ENCODE peak calls at places on chromosome 21, in nine cellular contexts. G is neural progenitor cell, S is IMR-90, O is A549, C is mucosa of descending colon, D is psoas muscle, U is GM12865, J is type B pancreatic cell, P is colonic mucosa. L is an unnamed sample.

GRCh38 chr21:27759091-27759659 is 792.3 kb upstream of the ADAMTS5 start:
- DNase-seq in G (peak), S (no peak), O (no peak), C (peak), D (no peak), U (peak), J (no peak), P (peak), L (no peak)

GRCh38 chr21:39317134-39318090 is 4.0 kb upstream of the BRWD1 start:
- DNase-seq in G (no peak), S (no peak), O (no peak), C (no peak), D (no peak), U (no peak), J (no peak), P (no peak), L (no peak)

GRCh38 chr21:14451520-14451919 is 68.6 kb upstream of the HSPA13 start:
- DNase-seq in G (no peak), S (no peak), O (no peak), C (no peak), D (no peak), U (no peak), J (no peak), P (no peak), L (no peak)

GRCh38 chr21:15257646-15258045 is 192.8 kb upstream of the NRIP1 start:
- DNase-seq in G (no peak), S (no peak), O (no peak), C (no peak), D (no peak), U (no peak), J (no peak), P (no peak), L (no peak)

GRCh38 chr21:15437873-15438272 is 291.9 kb upstream of the USP25 start:
- DNase-seq in G (no peak), S (no peak), O (no peak), C (no peak), D (no peak), U (peak), J (no peak), P (no peak), L (no peak)

GRCh38 chr21:37220433-37220980 is 46.6 kb downstream of the VPS26C start:
- DNase-seq in G (no peak), S (peak), O (peak), C (no peak), D (no peak), U (no peak), J (no peak), P (no peak), L (peak)

GRCh38 chr21:25039461-25040380 is 567.6 kb downstream of the MRPL39 start:
- DNase-seq in G (peak), S (peak), O (no peak), C (no peak), D (no peak), U (peak), J (no peak), P (no peak), L (peak)

GRCh38 chr21:36859744-36860501 is 106.5 kb downstream of the HLCS start:
- DNase-seq in G (no peak), S (peak), O (peak), C (peak), D (peak), U (peak), J (no peak), P (peak), L (peak)

GRCh38 chr21:36395353-36396111 is 10.3 kb downstream of the CHAF1B start:
- DNase-seq in G (no peak), S (no peak), O (no peak), C (no peak), D (peak), U (no peak), J (no peak), P (no peak), L (no peak)

GRCh38 chr21:29613021-29613420 is 314.3 kb downstream of the BACH1 start:
- DNase-seq in G (no peak), S (peak), O (no peak), C (no peak), D (no peak), U (no peak), J (no peak), P (no peak), L (no peak)

GRCh38 chr21:16533692-16534407 is 804.1 kb downstream of the USP25 start:
- DNase-seq in G (no peak), S (no peak), O (no peak), C (no peak), D (no peak), U (no peak), J (no peak), P (no peak), L (no peak)

GRCh38 chr21:14981246-14981645 is 83.6 kb downstream of the NRIP1 start:
- DNase-seq in G (no peak), S (no peak), O (no peak), C (no peak), D (no peak), U (no peak), J (no peak), P (no peak), L (no peak)

GRCh38 chr21:29151937-29152336 is 21.5 kb downstream of the MAP3K7CL start:
- DNase-seq in G (no peak), S (no peak), O (no peak), C (no peak), D (no peak), U (no peak), J (no peak), P (no peak), L (no peak)

DNA sequence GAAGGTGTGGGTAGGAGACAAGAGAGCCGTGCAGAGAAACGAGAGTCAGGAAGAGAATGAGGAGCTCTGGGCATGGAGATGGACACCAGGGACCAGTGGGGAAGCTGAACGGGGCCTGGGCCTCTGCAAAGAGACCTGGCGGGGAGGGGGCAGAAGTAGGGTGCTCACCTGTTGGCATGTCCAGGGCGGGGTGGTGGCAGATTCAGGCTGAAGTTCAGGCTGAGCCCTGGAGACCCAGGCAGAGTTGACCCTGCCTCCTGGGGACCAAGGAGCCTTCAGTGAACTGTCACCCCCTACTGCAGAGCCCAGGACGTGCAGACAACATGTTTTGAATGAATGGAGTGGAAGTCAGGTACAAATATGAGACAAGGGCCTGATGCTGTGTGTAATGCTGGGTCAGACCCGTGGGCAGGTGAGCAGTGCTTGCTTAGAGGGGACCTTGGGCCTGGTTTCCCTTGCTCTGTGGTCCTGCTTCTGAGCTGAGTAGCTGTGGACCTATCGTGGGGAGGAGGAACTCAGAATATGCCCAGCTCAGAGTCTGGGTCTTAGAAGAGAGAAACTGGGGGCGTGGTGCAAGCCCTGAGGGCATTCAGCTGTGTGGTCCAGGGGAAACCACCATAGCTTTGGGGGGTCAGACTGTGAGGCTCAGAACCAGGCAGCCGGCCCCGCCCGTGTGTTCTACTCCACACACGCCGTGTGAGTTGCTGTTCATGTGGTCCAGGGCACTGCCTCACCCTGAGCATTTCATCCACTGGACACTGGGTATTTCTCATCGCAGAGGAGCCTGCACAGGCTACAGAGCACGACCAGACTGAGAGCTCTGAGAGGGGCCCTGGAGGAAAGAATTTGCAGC is 21.3 kb upstream of the UMODL1 start:
- DNase-seq in G (no peak), S (no peak), O (no peak), C (no peak), D (no peak), U (no peak), J (no peak), P (no peak), L (no peak)
- TF ChIP-seq CTCF in G (no peak), S (no peak), O (no peak), C (no peak), D (no peak), U (no peak), J (no peak), P (no peak), L (no peak)

GRCh38 chr21:44800103-44800502 is 1.5 kb downstream of the UBE2G2 start:
- DNase-seq in G (peak), S (peak), O (peak), C (no peak), D (no peak), U (peak), J (no peak), P (peak), L (no peak)
- TF ChIP-seq CTCF in G (peak), S (peak), O (peak), C (peak), D (peak), U (no peak), J (peak), P (peak), L (peak)

DNA sequence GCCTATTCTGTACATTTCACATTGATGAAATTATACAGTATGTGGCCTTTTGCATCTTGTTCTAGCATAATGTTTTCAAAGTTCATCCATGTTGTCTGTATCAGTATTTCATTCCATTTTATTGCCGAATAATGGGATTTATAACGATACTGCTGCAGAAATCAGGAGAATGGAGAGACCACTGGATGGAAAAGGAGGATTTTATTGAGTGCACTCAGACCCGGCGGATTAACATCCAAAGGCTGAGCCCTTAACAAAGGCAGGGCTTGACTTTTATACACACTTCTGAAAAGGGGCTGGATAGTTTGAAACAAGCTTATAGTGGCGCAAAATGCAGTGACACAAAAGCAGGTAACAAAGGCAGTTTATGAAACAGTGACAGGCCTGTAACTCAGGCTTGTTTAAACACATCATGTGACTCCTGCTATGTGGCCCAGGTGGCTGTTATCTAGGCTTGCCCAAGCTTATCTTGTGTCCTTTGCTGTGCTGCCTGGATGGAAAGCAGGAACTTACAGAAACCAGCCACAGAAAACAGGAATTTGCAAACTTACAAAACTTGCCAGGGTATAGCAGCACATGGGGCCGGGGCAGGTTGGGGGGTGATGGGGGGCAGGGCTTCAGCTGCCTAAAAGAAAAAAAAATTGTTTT is 32.8 kb upstream of the KCNJ15 start:
- DNase-seq in G (peak), S (peak), O (peak), C (no peak), D (no peak), U (peak), J (no peak), P (peak), L (no peak)
- TF ChIP-seq CTCF in G (no peak), S (no peak), O (no peak), C (no peak), D (no peak), U (no peak), J (no peak), P (no peak), L (no peak)

DNA sequence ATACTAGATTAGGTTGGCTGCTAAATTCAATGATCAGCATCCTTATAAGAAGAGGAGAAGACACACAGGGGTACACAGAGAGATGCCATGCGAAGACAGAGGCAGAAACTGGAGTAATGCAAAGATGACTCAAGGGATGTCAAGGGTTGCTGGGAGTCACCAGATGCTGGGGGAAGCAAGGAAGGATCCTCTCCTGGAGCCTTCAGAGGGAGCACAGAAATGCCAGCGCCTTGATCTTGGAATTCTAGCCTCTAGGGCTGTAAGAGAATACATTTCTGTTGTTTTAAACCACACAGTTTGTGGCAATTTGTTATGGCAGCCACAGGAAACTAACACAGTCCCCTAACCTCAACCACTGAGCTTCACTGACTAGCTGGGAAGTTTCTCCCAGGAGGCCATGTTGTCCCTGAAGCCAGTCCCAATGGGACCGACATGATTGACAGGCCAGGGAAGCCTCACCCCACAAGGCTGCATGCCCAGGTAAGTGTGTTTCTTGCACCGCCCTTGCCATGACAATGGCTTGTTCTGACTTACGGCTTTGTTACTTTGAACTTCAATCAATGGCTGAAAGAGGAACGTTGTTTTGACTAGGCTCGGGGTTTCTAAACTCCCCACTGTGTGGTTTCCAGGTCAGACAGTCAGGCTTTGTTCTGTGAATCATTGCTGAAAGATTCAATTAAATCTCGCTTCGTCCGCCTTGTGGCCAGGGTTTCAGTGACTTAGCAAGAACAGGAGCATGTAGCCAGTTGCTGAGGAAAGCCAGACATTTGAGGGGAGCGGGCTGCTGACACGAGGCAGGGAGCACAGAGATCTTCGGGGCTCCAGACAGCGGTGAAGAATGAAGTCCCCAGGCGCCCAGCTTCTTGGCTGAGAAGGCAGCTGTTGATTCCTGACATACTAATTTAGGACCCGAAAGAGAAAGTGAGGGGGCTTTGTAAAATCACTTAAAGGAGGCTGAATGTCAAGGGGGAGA is 62.3 kb downstream of the RUNX1 start:
- DNase-seq in G (peak), S (peak), O (no peak), C (no peak), D (no peak), U (peak), J (no peak), P (no peak), L (peak)
- TF ChIP-seq CTCF in G (no peak), S (peak), O (no peak), C (no peak), D (no peak), U (no peak), J (peak), P (no peak), L (peak)

GRCh38 chr21:31216206-31216605 is 127.9 kb downstream of the TIAM1 start:
- DNase-seq in G (no peak), S (peak), O (no peak), C (no peak), D (no peak), U (no peak), J (no peak), P (no peak), L (no peak)

GRCh38 chr21:31218830-31219608 is 125.0 kb downstream of the TIAM1 start:
- DNase-seq in G (peak), S (peak), O (no peak), C (peak), D (peak), U (no peak), J (no peak), P (peak), L (no peak)

GRCh38 chr21:31213787-31214186 is 130.3 kb downstream of the TIAM1 start:
- DNase-seq in G (no peak), S (no peak), O (no peak), C (no peak), D (no peak), U (no peak), J (no peak), P (no peak), L (no peak)
- TF ChIP-seq CTCF in G (no peak), S (no peak), O (no peak), C (no peak), D (no peak), U (no peak), J (no peak), P (no peak), L (no peak)

DNA sequence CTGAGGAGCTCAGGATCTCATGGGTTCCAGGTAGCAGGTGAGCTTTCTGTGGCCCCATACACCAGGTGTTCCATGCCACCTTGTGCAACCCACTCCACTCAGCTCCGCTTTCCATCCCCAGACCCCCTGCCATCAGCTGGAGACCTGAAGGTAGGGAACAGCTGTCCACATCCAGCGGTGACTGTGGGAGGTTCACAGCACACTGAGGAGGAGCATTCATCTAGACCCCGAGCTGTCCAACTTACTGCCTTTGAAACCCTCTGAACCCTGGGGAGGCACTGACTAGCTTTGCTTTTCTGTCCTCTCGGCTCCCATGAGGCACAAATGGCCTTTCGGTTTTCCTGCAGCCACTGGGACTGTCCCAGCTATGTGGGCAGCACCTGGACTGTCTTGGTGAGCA is 27.9 kb upstream of the ABCG1 start:
- DNase-seq in G (no peak), S (no peak), O (no peak), C (no peak), D (no peak), U (no peak), J (no peak), P (peak), L (no peak)
- TF ChIP-seq CTCF in G (no peak), S (no peak), O (no peak), C (no peak), D (no peak), U (no peak), J (no peak), P (no peak), L (no peak)

L was measured in HFFc6.